ENCODE peak calls at places on chromosomes 7 and 10, in five cellular contexts. O, J, Q, C and N are unnamed samples.
A peak's percentile ranks its signal among the peaks of the same experiment; 100 is the strongest.

GRCh38 chr7:5594616-5595544 is 171.2 kb upstream of the TNRC18 start:
- DNase-seq in O (no peak), J (no peak), Q (no peak), C (no peak), N (no peak)

GRCh38 chr7:27189560-27190283 is 4.7 kb upstream of the HOXA11 start:
- DNase-seq in O (no peak), J (no peak), Q (no peak), C (no peak), N (no peak)

GRCh38 chr7:151078233-151079040 is 2.2 kb downstream of the FASTK start:
- DNase-seq in O (no peak), J (no peak), Q (no peak), C (no peak), N (no peak)

GRCh38 chr7:135277161-135277560 is 43.5 kb downstream of the STRA8 start:
- DNase-seq in O (no peak), J (no peak), Q (no peak), C (no peak), N (no peak)

GRCh38 chr7:74253975-74254857 is at the start of gene RFC2:
- DNase-seq in O (peak; percentile 99), J (peak; percentile 89), Q (peak; percentile 79), C (peak; percentile 96), N (peak; percentile 86)

GRCh38 chr7:77331938-77332695 is 84.0 kb downstream of the GSAP start:
- DNase-seq in O (peak; percentile 76), J (peak; percentile 76), Q (peak; percentile 15), C (peak; percentile 95), N (peak; percentile 87)

GRCh38 chr7:22269057-22269456 is 87.9 kb downstream of the RAPGEF5 start:
- DNase-seq in O (no peak), J (no peak), Q (no peak), C (no peak), N (no peak)

GRCh38 chr7:156651472-156651871 is 10.9 kb downstream of the RNF32 start:
- DNase-seq in O (no peak), J (no peak), Q (no peak), C (no peak), N (no peak)

GRCh38 chr7:25830986-25831558 is 320.9 kb upstream of the NFE2L3 start:
- DNase-seq in O (no peak), J (no peak), Q (no peak), C (no peak), N (no peak)

GRCh38 chr10:12241810-12242529 is 46.0 kb downstream of the CDC123 start:
- DNase-seq in O (no peak), J (no peak), Q (no peak), C (peak; percentile 41), N (no peak)

GRCh38 chr10:133124357-133125211 is 35.4 kb upstream of the KNDC1 start:
- DNase-seq in O (peak; percentile 52), J (no peak), Q (no peak), C (no peak), N (no peak)

GRCh38 chr10:83701799-83702198 is 437.5 kb upstream of the GHITM start:
- DNase-seq in O (no peak), J (no peak), Q (no peak), C (no peak), N (no peak)

GRCh38 chr10:59885430-59886134 is 20.8 kb downstream of the CCDC6 start:
- DNase-seq in O (peak; percentile 52), J (no peak), Q (no peak), C (peak; percentile 85), N (no peak)

GRCh38 chr10:124741922-124742417 is 2.2 kb downstream of the FAM53B start:
- DNase-seq in O (no peak), J (no peak), Q (no peak), C (no peak), N (no peak)

GRCh38 chr10:78853864-78854263 is 214.9 kb upstream of the ZMIZ1 start:
- DNase-seq in O (no peak), J (peak; percentile 78), Q (no peak), C (no peak), N (no peak)
- H3K27ac ChIP-seq in O (no peak overlapping the region), J (no peak overlapping the region), Q (no peak overlapping the region), C (no peak overlapping the region), N (no peak overlapping the region)

GRCh38 chr10:102676916-102677315 is 32.6 kb downstream of the TRIM8 start:
- DNase-seq in O (no peak), J (no peak), Q (no peak), C (no peak), N (no peak)

GRCh38 chr10:102677736-102678354 is 33.6 kb downstream of the TRIM8 start:
- DNase-seq in O (no peak), J (no peak), Q (no peak), C (no peak), N (no peak)

GRCh38 chr10:102675887-102676616 is 31.8 kb downstream of the TRIM8 start:
- DNase-seq in O (no peak), J (peak; percentile 79), Q (no peak), C (no peak), N (no peak)

GRCh38 chr10:102681696-102682095 is 32.5 kb downstream of the ARL3 start:
- DNase-seq in O (no peak), J (no peak), Q (no peak), C (no peak), N (no peak)

DNA sequence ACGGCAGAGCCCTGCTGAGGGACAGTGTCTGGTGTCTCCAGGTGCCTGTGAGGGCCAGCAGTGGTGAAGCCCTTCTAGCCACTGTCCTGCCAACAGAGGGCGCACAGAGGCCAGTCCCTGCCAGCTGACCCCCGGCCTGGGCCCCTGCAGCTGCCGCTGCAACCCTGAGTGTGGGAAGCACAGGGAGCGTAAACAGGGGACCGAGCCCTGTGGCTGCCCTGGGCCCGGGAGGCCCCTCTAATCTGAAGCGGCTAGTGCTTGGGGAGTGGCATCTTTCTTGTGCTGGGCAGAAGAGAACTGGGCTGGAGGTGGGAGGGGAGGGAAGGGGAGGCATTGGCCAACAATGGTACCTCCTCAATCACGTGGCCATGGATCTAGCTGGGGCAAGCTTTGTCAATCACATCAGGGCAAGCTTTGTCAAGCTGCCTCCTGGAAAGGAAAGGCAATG is 34.6 kb downstream of the TRIM8 start:
- DNase-seq in O (peak; percentile 61), J (peak; percentile 76), Q (no peak), C (no peak), N (no peak)
- TF ChIP-seq ATF3 in O (no peak), J (no peak), Q (peak; percentile 4), C (no peak), N (no peak)

DNA sequence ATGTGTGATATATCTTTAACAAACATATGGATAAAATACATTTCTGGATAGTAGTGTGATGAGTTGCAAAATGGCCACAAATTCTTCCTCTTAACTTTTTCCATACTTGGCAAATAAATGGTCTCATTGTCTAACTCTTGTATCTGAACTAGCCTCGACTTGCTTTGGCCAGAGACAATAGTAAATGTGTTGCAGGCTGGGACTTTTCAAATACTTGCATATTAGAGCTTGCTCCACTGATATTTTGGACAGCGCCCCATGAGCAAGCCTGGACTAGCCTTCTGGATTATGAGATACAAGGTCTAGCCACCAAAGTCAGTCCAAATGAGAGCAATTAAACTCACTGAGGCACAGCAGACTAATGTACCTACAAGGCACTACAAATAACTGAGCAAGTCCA is 539.5 kb upstream of the KCND2 start:
- DNase-seq in O (no peak), J (no peak), Q (no peak), C (no peak), N (no peak)
- H3K27ac ChIP-seq in O (no peak overlapping the region), J (no peak overlapping the region), Q (no peak overlapping the region), C (no peak overlapping the region), N (no peak overlapping the region)

DNA sequence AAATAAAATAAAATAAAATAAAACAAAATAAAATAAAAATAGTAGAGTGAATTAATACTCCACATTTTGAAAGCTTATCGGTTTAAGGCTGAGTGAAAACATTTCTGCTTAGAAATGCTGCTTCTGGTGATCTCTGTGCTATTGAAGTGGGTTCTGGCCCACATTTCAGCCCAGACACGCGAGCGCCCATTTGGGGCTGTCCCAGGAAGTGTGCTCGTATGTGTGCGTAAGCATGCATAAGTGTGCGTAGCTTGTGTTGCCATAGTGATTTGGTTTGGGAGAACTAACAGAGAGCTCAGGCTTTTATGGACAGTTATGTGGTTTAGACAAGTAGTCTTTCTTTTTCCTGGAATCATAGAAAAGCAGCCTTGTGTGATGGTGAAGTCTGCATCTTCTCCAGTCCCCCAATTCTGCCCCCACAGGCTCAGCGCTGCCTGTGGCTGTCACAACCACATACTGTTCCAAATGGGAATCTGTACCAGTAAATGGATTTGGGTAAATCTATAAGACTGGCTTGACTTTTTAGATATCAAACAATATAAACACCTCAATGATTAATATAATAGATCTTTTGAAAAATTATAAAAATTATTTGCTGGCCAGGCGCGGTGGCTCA is 29.8 kb upstream of the PURB start:
- DNase-seq in O (no peak), J (no peak), Q (no peak), C (peak; percentile 21), N (no peak)
- TF ChIP-seq ATF3 in O (no peak), J (no peak), Q (no peak), C (no peak), N (no peak)

GRCh38 chr10:17237915-17238444 is 9.9 kb downstream of the VIM start:
- DNase-seq in O (no peak), J (no peak), Q (no peak), C (no peak), N (no peak)
- H3K27ac ChIP-seq in O (no peak overlapping the region), J (no peak overlapping the region), Q (no peak overlapping the region), C (no peak overlapping the region), N (no peak overlapping the region)

GRCh38 chr7:149005427-149006344 is 22.6 kb downstream of the PDIA4 start:
- DNase-seq in O (peak; percentile 85), J (peak; percentile 62), Q (peak; percentile 56), C (no peak), N (peak; percentile 43)
- TF ChIP-seq ATF3 in O (no peak), J (no peak), Q (no peak), C (no peak), N (no peak)

GRCh38 chr10:129728905-129729540 is 235.1 kb downstream of the EBF3 start:
- DNase-seq in O (no peak), J (no peak), Q (no peak), C (no peak), N (no peak)

GRCh38 chr10:129730993-129731325 is 233.1 kb downstream of the EBF3 start:
- DNase-seq in O (no peak), J (no peak), Q (no peak), C (no peak), N (no peak)

GRCh38 chr10:129728246-129728820 is 235.7 kb downstream of the EBF3 start:
- DNase-seq in O (no peak), J (no peak), Q (no peak), C (no peak), N (no peak)

GRCh38 chr10:129727495-129727894 is 236.6 kb downstream of the EBF3 start:
- DNase-seq in O (no peak), J (no peak), Q (no peak), C (no peak), N (no peak)

DNA sequence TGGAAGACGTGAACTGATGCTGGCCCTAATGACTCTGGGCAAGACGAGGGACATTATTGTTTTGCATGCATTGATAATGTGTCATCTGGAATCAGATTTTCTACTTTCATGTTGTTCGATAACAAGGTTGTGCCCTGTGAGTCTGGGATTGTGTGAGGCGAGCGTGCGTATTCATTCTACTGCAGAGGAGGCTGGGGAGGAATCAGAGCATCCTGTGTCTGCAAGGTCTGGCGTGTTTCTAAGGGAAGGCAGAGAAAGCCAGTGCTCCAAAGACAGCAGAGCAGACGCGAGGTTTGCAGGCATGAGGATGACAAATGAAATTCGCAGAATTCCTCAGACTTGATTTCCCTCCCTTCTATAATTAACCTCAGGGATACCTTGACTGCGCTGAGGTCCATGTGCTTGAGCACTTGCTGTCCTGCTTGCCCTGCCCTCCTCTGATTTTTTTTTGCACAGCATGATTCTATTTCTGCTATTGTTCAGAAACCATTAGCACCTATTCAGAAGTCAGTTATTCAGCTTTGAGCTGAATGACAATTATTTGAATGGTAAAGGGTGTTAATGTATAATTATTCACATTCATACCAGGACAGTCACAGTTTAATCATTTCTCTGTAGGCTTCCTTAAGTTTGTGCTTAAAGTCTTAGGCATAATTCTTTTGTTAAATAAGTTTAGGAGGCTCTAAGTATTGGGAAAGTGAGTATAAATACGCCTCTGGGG is 233.6 kb downstream of the EBF3 start:
- DNase-seq in O (no peak), J (no peak), Q (no peak), C (no peak), N (no peak)
- H3K27ac ChIP-seq in O (no peak overlapping the region), J (no peak overlapping the region), Q (no peak overlapping the region), C (no peak overlapping the region), N (no peak overlapping the region)